ENCODE peak calls at places on chromosomes 1 and 21, in seven cellular contexts. One of them, this sample, is unnamed.

GRCh38 chr1:76951185-76951584 is 83.9 kb downstream of the ST6GALNAC5 start:
- DNase-seq in AG10803: peak
- DNase-seq in A549: no peak
- DNase-seq in SJSA1: no peak
- DNase-seq in RWPE2: no peak
- DNase-seq in colonic mucosa: no peak
- DNase-seq in heart left ventricle: no peak
- DNase-seq in this sample: peak

GRCh38 chr1:1629430-1630190 is 2.4 kb upstream of the MMP23B start:
- DNase-seq in colonic mucosa: peak
- DNase-seq in SJSA1: no peak
- DNase-seq in heart left ventricle: no peak
- DNase-seq in AG10803: no peak
- DNase-seq in A549: no peak
- DNase-seq in RWPE2: peak
- DNase-seq in this sample: no peak

GRCh38 chr1:162133566-162133965 is 64.1 kb downstream of the NOS1AP start:
- DNase-seq in AG10803: peak
- DNase-seq in heart left ventricle: no peak
- DNase-seq in SJSA1: peak
- DNase-seq in RWPE2: no peak
- DNase-seq in A549: no peak
- DNase-seq in colonic mucosa: no peak
- DNase-seq in this sample: no peak

GRCh38 chr1:161506336-161507223 is 1.3 kb downstream of the FCGR2A start:
- DNase-seq in AG10803: peak
- DNase-seq in RWPE2: no peak
- DNase-seq in heart left ventricle: peak
- DNase-seq in A549: no peak
- DNase-seq in SJSA1: no peak
- DNase-seq in colonic mucosa: no peak
- DNase-seq in this sample: peak

GRCh38 chr1:9719978-9720722 is 68.6 kb downstream of the PIK3CD start:
- DNase-seq in RWPE2: no peak
- DNase-seq in AG10803: no peak
- DNase-seq in colonic mucosa: no peak
- DNase-seq in SJSA1: no peak
- DNase-seq in A549: no peak
- DNase-seq in heart left ventricle: no peak
- DNase-seq in this sample: no peak

GRCh38 chr1:38326135-38326534 is 279.5 kb upstream of the POU3F1 start:
- DNase-seq in colonic mucosa: no peak
- DNase-seq in heart left ventricle: no peak
- DNase-seq in SJSA1: no peak
- DNase-seq in AG10803: peak
- DNase-seq in RWPE2: no peak
- DNase-seq in A549: no peak
- DNase-seq in this sample: no peak

GRCh38 chr1:189669846-189670245 is 807.8 kb downstream of the BRINP3 start:
- DNase-seq in AG10803: no peak
- DNase-seq in RWPE2: no peak
- DNase-seq in A549: no peak
- DNase-seq in SJSA1: no peak
- DNase-seq in heart left ventricle: no peak
- DNase-seq in colonic mucosa: no peak
- DNase-seq in this sample: no peak

GRCh38 chr1:92038695-92039346 is 9.0 kb downstream of the EPHX4 start:
- DNase-seq in RWPE2: no peak
- DNase-seq in SJSA1: no peak
- DNase-seq in AG10803: no peak
- DNase-seq in A549: no peak
- DNase-seq in colonic mucosa: no peak
- DNase-seq in heart left ventricle: no peak
- DNase-seq in this sample: no peak

GRCh38 chr1:76124196-76124595 is 49.6 kb downstream of the ST6GALNAC3 start:
- DNase-seq in heart left ventricle: no peak
- DNase-seq in colonic mucosa: no peak
- DNase-seq in A549: no peak
- DNase-seq in AG10803: no peak
- DNase-seq in SJSA1: no peak
- DNase-seq in RWPE2: no peak
- DNase-seq in this sample: no peak

GRCh38 chr1:12005488-12006166 is 13.7 kb upstream of the MIIP start:
- DNase-seq in SJSA1: no peak
- DNase-seq in RWPE2: no peak
- DNase-seq in AG10803: no peak
- DNase-seq in colonic mucosa: no peak
- DNase-seq in A549: no peak
- DNase-seq in heart left ventricle: no peak
- DNase-seq in this sample: no peak

GRCh38 chr1:1061682-1062363 is 12.3 kb downstream of the RNF223 start:
- DNase-seq in SJSA1: no peak
- DNase-seq in AG10803: no peak
- DNase-seq in colonic mucosa: no peak
- DNase-seq in heart left ventricle: no peak
- DNase-seq in A549: no peak
- DNase-seq in RWPE2: no peak
- DNase-seq in this sample: peak

GRCh38 chr1:29708818-29709710 is 472.7 kb downstream of the PTPRU start:
- DNase-seq in RWPE2: no peak
- DNase-seq in SJSA1: peak
- DNase-seq in AG10803: peak
- DNase-seq in heart left ventricle: no peak
- DNase-seq in A549: peak
- DNase-seq in colonic mucosa: no peak
- DNase-seq in this sample: peak

GRCh38 chr1:211133393-211133840 is 531 bp downstream of the KCNH1 start:
- DNase-seq in colonic mucosa: no peak
- DNase-seq in heart left ventricle: no peak
- DNase-seq in A549: peak
- DNase-seq in AG10803: no peak
- DNase-seq in SJSA1: no peak
- DNase-seq in RWPE2: no peak
- DNase-seq in this sample: no peak

GRCh38 chr1:179194068-179194537 is 35.4 kb downstream of the ABL2 start:
- DNase-seq in RWPE2: no peak
- DNase-seq in A549: no peak
- DNase-seq in AG10803: no peak
- DNase-seq in heart left ventricle: no peak
- DNase-seq in SJSA1: no peak
- DNase-seq in colonic mucosa: no peak
- DNase-seq in this sample: no peak

GRCh38 chr1:12480748-12481362 is 137.2 kb downstream of the DHRS3 start:
- DNase-seq in RWPE2: no peak
- DNase-seq in A549: peak
- DNase-seq in heart left ventricle: no peak
- DNase-seq in colonic mucosa: peak
- DNase-seq in SJSA1: peak
- DNase-seq in AG10803: peak
- DNase-seq in this sample: peak

GRCh38 chr1:27574001-27574781 is 29.8 kb downstream of the AHDC1 start:
- DNase-seq in A549: no peak
- DNase-seq in RWPE2: no peak
- DNase-seq in SJSA1: no peak
- DNase-seq in AG10803: no peak
- DNase-seq in colonic mucosa: no peak
- DNase-seq in heart left ventricle: no peak
- DNase-seq in this sample: no peak

GRCh38 chr1:213821175-213821942 is 166.4 kb upstream of the PROX1 start:
- DNase-seq in RWPE2: no peak
- DNase-seq in AG10803: no peak
- DNase-seq in A549: no peak
- DNase-seq in SJSA1: no peak
- DNase-seq in heart left ventricle: no peak
- DNase-seq in colonic mucosa: no peak
- DNase-seq in this sample: no peak

GRCh38 chr1:236800623-236801022 is 5.5 kb downstream of the MTR start:
- DNase-seq in SJSA1: no peak
- DNase-seq in RWPE2: no peak
- DNase-seq in colonic mucosa: no peak
- DNase-seq in heart left ventricle: no peak
- DNase-seq in AG10803: no peak
- DNase-seq in A549: no peak
- DNase-seq in this sample: no peak

GRCh38 chr1:37932759-37933158 is 14.1 kb downstream of the INPP5B start:
- DNase-seq in colonic mucosa: no peak
- DNase-seq in A549: peak
- DNase-seq in RWPE2: no peak
- DNase-seq in SJSA1: no peak
- DNase-seq in heart left ventricle: no peak
- DNase-seq in AG10803: peak
- DNase-seq in this sample: peak

GRCh38 chr21:34921151-34921550 is 128.0 kb downstream of the RUNX1 start:
- DNase-seq in RWPE2: no peak
- DNase-seq in A549: no peak
- DNase-seq in heart left ventricle: no peak
- DNase-seq in AG10803: no peak
- DNase-seq in colonic mucosa: no peak
- DNase-seq in SJSA1: no peak
- DNase-seq in this sample: no peak

GRCh38 chr1:206713910-206714312 is 29.2 kb downstream of the MAPKAPK2 start:
- DNase-seq in RWPE2: no peak
- DNase-seq in colonic mucosa: no peak
- DNase-seq in A549: no peak
- DNase-seq in SJSA1: peak
- DNase-seq in heart left ventricle: no peak
- DNase-seq in AG10803: peak
- DNase-seq in this sample: peak
- H3K4me3 ChIP-seq in RWPE2: no peak
- H3K4me3 ChIP-seq in colonic mucosa: no peak
- H3K4me3 ChIP-seq in A549: no peak
- H3K4me3 ChIP-seq in SJSA1: no peak
- H3K4me3 ChIP-seq in heart left ventricle: no peak
- H3K4me3 ChIP-seq in AG10803: no peak
- H3K4me3 ChIP-seq in this sample: no peak

DNA sequence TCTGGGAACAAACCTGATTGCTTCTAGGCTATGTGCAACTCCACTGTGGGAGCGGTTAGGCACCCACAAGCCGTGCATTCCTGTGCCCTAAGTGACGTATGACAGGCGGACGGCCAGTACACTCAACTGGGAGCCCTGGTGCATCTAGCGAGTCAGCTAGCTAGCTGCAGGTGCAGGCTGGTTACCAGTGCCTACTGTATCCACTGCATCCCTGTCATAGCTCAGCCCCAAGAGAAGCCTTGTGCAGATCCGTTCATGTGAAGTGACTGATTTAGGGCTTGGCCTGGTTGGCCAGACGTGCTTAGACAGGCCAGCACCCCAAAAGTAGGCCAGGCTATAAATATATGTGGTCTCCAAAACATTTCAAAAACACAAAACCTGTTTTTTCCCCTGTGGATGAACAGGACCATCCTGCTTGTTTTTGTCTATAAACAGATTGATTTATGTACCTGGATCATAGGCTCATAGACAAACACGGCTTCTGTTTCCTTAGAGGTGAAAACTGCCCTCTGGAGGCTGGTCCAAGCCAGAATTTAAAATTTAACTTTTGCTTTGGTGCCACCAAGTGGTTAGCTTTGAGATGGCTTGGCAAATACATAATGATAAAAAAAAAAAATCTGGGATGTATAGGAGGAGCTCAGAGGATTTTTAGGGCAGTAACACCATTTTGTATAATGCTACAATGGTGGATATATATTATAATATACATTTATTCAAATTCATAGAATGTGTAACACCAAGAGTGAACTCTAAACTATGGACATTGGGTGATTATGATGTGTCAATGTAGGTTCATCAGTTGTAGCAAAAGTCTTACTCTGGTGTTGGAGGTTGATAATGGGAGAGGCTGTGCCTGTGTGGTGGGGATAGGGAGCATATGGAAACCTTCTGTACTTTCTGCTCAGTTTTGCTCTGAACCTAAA is 68.5 kb downstream of the GIPC2 start:
- DNase-seq in AG10803: peak
- DNase-seq in A549: peak
- DNase-seq in RWPE2: no peak
- DNase-seq in heart left ventricle: peak
- DNase-seq in colonic mucosa: peak
- DNase-seq in SJSA1: peak
- DNase-seq in this sample: peak
- H3K4me3 ChIP-seq in AG10803: no peak
- H3K4me3 ChIP-seq in A549: no peak
- H3K4me3 ChIP-seq in RWPE2: no peak
- H3K4me3 ChIP-seq in heart left ventricle: peak
- H3K4me3 ChIP-seq in colonic mucosa: no peak
- H3K4me3 ChIP-seq in SJSA1: no peak
- H3K4me3 ChIP-seq in this sample: no peak

DNA sequence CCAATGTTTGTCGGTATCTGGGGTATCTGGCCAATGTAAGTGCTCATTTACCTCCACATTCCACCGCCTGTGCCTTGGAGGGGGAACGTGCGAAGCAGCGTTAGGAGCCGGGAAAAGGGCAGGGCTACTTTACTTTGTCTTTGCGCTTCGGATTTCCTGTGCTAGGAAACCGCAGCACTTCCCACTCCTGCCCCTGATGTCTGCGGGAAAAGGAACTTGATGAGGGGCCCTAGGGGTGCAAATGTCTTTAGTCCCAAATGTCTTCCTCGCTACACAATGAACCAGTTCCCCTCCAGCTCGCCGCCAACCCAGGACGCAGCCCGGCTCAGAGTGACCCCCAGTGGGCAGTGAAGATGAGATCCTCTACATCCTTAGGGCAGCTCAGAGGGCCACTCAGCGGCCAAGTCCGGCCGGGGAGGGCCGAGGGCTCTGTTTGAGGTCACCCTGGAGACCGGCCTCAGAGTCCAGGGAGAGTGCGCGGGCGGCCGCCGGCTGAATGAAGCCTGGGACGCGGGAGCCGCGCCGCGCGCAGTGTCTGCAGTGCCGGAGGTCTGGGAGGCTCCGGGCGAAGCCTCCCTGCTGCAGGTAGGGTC is at the start of gene DYNLT5:
- DNase-seq in colonic mucosa: peak
- DNase-seq in A549: no peak
- DNase-seq in SJSA1: no peak
- DNase-seq in RWPE2: no peak
- DNase-seq in heart left ventricle: peak
- DNase-seq in AG10803: peak
- DNase-seq in this sample: peak
- H3K4me3 ChIP-seq in colonic mucosa: peak
- H3K4me3 ChIP-seq in A549: no peak
- H3K4me3 ChIP-seq in SJSA1: no peak
- H3K4me3 ChIP-seq in RWPE2: no peak
- H3K4me3 ChIP-seq in heart left ventricle: peak
- H3K4me3 ChIP-seq in AG10803: peak
- H3K4me3 ChIP-seq in this sample: peak

DNA sequence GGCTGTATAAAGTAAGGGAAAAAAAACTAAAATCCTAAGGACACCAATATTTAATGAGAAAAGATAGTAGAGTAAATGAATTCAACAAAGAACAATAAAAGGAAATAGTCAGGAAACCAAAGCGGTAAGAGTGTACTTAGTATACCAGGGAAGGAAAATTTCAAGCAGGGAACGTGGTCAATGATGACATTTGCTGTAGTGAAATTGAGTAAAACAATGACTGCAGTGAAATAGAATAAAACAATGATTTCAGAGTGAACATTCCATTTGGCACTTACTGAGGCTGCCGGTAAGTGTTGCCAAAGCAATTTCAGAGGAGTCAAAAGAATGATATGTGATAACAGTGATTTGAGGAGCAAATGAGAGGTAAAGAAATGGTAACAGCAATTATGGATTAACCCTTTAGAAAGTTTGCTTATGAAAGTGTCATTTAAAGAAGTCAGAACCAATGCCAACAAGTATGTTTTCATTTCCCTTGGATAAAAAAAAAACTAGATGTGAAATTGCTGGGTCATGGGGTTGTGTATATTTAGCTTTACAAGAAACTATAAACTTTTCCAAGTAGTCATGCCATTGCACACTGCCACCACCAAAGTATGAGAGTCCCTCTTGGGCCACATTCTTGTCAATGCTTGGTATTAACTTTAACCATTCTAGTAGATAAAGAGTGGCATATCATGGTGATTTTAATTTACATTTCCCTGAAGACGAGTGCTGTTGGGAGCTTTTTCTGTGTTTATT is 50.5 kb downstream of the VCAM1 start:
- DNase-seq in SJSA1: peak
- DNase-seq in colonic mucosa: no peak
- DNase-seq in AG10803: no peak
- DNase-seq in A549: no peak
- DNase-seq in RWPE2: no peak
- DNase-seq in heart left ventricle: no peak
- DNase-seq in this sample: no peak
- H3K4me3 ChIP-seq in SJSA1: no peak
- H3K4me3 ChIP-seq in colonic mucosa: no peak
- H3K4me3 ChIP-seq in AG10803: no peak
- H3K4me3 ChIP-seq in A549: no peak
- H3K4me3 ChIP-seq in RWPE2: no peak
- H3K4me3 ChIP-seq in heart left ventricle: no peak
- H3K4me3 ChIP-seq in this sample: no peak